ENCODE peak calls at places on chromosomes 16 and 17, in five cellular contexts. L, Q, N, S and I are unnamed samples.

GRCh38 chr17:40457369-40457768 is 14.1 kb downstream of the IGFBP4 start:
- DNase-seq in L (no peak), Q (no peak), N (no peak), S (no peak), I (no peak)

GRCh38 chr17:82528484-82529265 is 9.1 kb downstream of the FOXK2 start:
- DNase-seq in L (no peak), Q (no peak), N (peak; percentile 44), S (peak; percentile 42), I (no peak)

GRCh38 chr17:57461082-57461481 is 204.8 kb downstream of the MSI2 start:
- DNase-seq in L (no peak), Q (no peak), N (no peak), S (peak; percentile 59), I (no peak)

GRCh38 chr16:88010971-88011483 is 59.8 kb downstream of the BANP start:
- DNase-seq in L (peak; percentile 73), Q (no peak), N (no peak), S (no peak), I (no peak)

GRCh38 chr17:27944546-27945332 is 51.6 kb upstream of the LYRM9 start:
- DNase-seq in L (no peak), Q (no peak), N (no peak), S (no peak), I (no peak)

GRCh38 chr16:5498562-5498961 is 401.0 kb upstream of the EEF2KMT start:
- DNase-seq in L (no peak), Q (no peak), N (no peak), S (no peak), I (no peak)

GRCh38 chr16:89738538-89739317 is 17.4 kb downstream of the ZNF276 start:
- DNase-seq in L (no peak), Q (no peak), N (no peak), S (no peak), I (no peak)

GRCh38 chr17:8753976-8754440 is 4.3 kb downstream of the SPDYE4 start:
- DNase-seq in L (no peak), Q (no peak), N (no peak), S (peak; percentile 21), I (no peak)

GRCh38 chr17:74289688-74290087 is 15.7 kb downstream of the DNAI2 start:
- DNase-seq in L (no peak), Q (no peak), N (no peak), S (no peak), I (no peak)

GRCh38 chr17:9115446-9116265 is 94.3 kb downstream of the NTN1 start:
- DNase-seq in L (peak; percentile 92), Q (no peak), N (peak; percentile 45), S (peak; percentile 93), I (no peak)

GRCh38 chr16:11328172-11329079 is 16.8 kb upstream of the RMI2 start:
- DNase-seq in L (no peak), Q (peak; percentile 84), N (peak; percentile 93), S (peak; percentile 94), I (no peak)

GRCh38 chr17:69452664-69453260 is 38.3 kb downstream of the MAP2K6 start:
- DNase-seq in L (no peak), Q (no peak), N (no peak), S (no peak), I (no peak)

GRCh38 chr16:58459344-58460218 is 40.4 kb upstream of the NDRG4 start:
- DNase-seq in L (no peak), Q (no peak), N (no peak), S (no peak), I (peak; percentile 57)

GRCh38 chr16:12901204-12901596 is 198 bp upstream of the SHISA9 start:
- DNase-seq in L (no peak), Q (no peak), N (no peak), S (no peak), I (no peak)

GRCh38 chr17:73467651-73468050 is 155.8 kb upstream of the CDC42EP4 start:
- DNase-seq in L (no peak), Q (no peak), N (no peak), S (no peak), I (no peak)

GRCh38 chr16:1424028-1424427 is 3.5 kb upstream of the UQCC4 start:
- DNase-seq in L (no peak), Q (no peak), N (no peak), S (no peak), I (no peak)

GRCh38 chr17:30886187-30886586 is 19.9 kb downstream of the TEFM start:
- DNase-seq in L (peak; percentile 29), Q (no peak), N (no peak), S (no peak), I (no peak)

GRCh38 chr16:71658771-71659170 is 32.8 kb downstream of the MARVELD3 start:
- DNase-seq in L (no peak), Q (peak; percentile 26), N (no peak), S (no peak), I (no peak)

GRCh38 chr17:73391331-73392265 is 79.8 kb upstream of the CDC42EP4 start:
- DNase-seq in L (no peak), Q (no peak), N (no peak), S (no peak), I (no peak)

GRCh38 chr17:45440161-45440859 is 7.6 kb upstream of the ARHGAP27 start:
- DNase-seq in L (no peak), Q (no peak), N (no peak), S (no peak), I (peak; percentile 17)

GRCh38 chr17:80294653-80295052 is 34.0 kb downstream of the RNF213 start:
- DNase-seq in L (no peak), Q (no peak), N (no peak), S (no peak), I (no peak)

GRCh38 chr16:49527621-49528020 is 154.0 kb downstream of the C16orf78 start:
- DNase-seq in L (no peak), Q (no peak), N (peak; percentile 44), S (no peak), I (no peak)

DNA sequence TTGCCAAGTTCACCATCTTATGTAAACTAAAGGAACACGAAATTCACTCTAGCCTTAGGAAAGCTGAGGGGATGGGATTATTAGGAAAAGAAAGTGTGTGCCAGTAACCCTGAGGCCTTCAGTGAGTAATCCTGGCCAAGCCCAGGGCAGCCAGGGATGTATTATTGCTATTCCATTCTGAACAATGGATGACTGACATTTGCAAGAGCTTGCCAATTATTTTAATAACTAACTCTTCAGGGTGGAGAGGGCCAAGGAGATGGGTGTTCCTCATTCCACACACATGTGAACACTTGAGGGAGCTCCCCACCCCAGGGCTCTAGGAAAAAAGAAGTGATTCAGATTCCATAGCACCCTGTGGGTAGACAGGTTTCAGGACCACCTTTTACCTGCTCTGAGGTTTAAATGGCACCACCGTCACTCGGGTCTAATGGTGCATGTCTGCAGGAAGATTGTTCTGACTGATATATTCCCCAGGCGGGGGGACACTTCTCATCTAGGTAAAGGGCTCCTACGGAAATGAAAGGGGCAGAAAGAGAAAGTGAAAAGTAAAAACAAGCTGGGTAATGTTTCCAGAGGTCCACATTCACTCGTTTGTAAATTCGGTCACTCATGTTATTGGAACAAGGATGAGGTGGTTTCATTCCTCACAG is 41.5 kb downstream of the TK2 start:
- DNase-seq in L (peak; percentile 83), Q (peak; percentile 15), N (peak; percentile 10), S (no peak), I (no peak)
- TF ChIP-seq POLR2A in L (no peak), Q (no peak), N (no peak), S (no peak), I (no peak)

GRCh38 chr17:78359216-78359935 is 501 bp downstream of the SOCS3 start:
- DNase-seq in L (peak; percentile 91), Q (no peak), N (peak; percentile 66), S (no peak), I (peak; percentile 57)

GRCh38 chr17:78358538-78359215 is 1.2 kb downstream of the SOCS3 start:
- DNase-seq in L (no peak), Q (peak; percentile 36), N (no peak), S (no peak), I (peak; percentile 57)

GRCh38 chr17:78360371-78361226 is 722 bp upstream of the SOCS3 start:
- DNase-seq in L (peak; percentile 98), Q (peak; percentile 93), N (peak; percentile 95), S (peak; percentile 80), I (peak; percentile 91)

GRCh38 chr17:78361227-78361683 is 1.4 kb upstream of the SOCS3 start:
- DNase-seq in L (no peak), Q (no peak), N (peak; percentile 35), S (no peak), I (no peak)

GRCh38 chr17:78359936-78360370 is at the start of gene SOCS3:
- DNase-seq in L (peak; percentile 99), Q (peak; percentile 87), N (peak; percentile 94), S (peak; percentile 92), I (peak; percentile 97)
- TF ChIP-seq POLR2A in L (no peak), Q (peak; percentile 85), N (peak; percentile 97), S (no peak), I (peak; percentile 82)

GRCh38 chr16:85536073-85536410 is 77.1 kb upstream of the GSE1 start:
- DNase-seq in L (no peak), Q (no peak), N (no peak), S (peak; percentile 79), I (peak; percentile 64)

GRCh38 chr16:85536411-85537330 is 76.5 kb upstream of the GSE1 start:
- DNase-seq in L (no peak), Q (no peak), N (no peak), S (no peak), I (peak; percentile 68)

GRCh38 chr16:85539084-85539483 is 74.0 kb upstream of the GSE1 start:
- DNase-seq in L (no peak), Q (no peak), N (no peak), S (no peak), I (no peak)

GRCh38 chr16:85537331-85537788 is 75.8 kb upstream of the GSE1 start:
- DNase-seq in L (no peak), Q (no peak), N (no peak), S (no peak), I (no peak)

GRCh38 chr16:85537795-85538401 is 75.2 kb upstream of the GSE1 start:
- DNase-seq in L (no peak), Q (no peak), N (no peak), S (no peak), I (no peak)
- TF ChIP-seq POLR2A in L (no peak), Q (no peak), N (no peak), S (no peak), I (no peak)

GRCh38 chr17:43368740-43369506 is 29.9 kb upstream of the ARL4D start:
- DNase-seq in L (peak; percentile 96), Q (peak; percentile 70), N (peak; percentile 84), S (peak; percentile 95), I (peak; percentile 90)
- TF ChIP-seq POLR2A in L (no peak), Q (peak; percentile 17), N (peak; percentile 44), S (peak; percentile 59), I (peak; percentile 11)